ENCODE peak calls at places on chromosomes 12 and 14, in nine cellular contexts. M is choroid plexus epithelial cell, X is GM13976, G is AG09309, A is heart right ventricle, B is neural crest cell, S is spleen, O is heart left ventricle, P is IMR-90. E is an unnamed sample.

GRCh38 chr14:49641697-49642129 is 6.7 kb upstream of the DNAAF2 start:
- DNase-seq in B (no peak), M (peak; percentile 69), P (peak; percentile 48), X (no peak), A (no peak), G (no peak), S (no peak), O (no peak), E (no peak)

GRCh38 chr12:26080911-26081310 is 43.9 kb downstream of the BHLHE41 start:
- DNase-seq in B (no peak), P (no peak), O (no peak), G (no peak), A (no peak), S (no peak), M (no peak), X (no peak), E (no peak)

GRCh38 chr12:79618848-79619404 is 71.8 kb downstream of the PAWR start:
- DNase-seq in A (no peak), S (no peak), X (no peak), G (no peak), M (peak; percentile 66), O (no peak), P (peak; percentile 75), B (no peak), E (no peak)

GRCh38 chr14:35883677-35884293 is 57.6 kb downstream of the BRMS1L start:
- DNase-seq in M (peak; percentile 56), G (no peak), A (no peak), S (no peak), P (peak; percentile 18), O (no peak), B (peak; percentile 25), X (peak; percentile 45), E (no peak)

GRCh38 chr12:101859664-101860607 is 17.4 kb upstream of the DRAM1 start:
- DNase-seq in G (no peak), B (no peak), S (no peak), O (no peak), A (no peak), M (peak; percentile 83), P (peak; percentile 76), X (no peak), E (no peak)

GRCh38 chr14:101120636-101121398 is 217.3 kb upstream of the RTL1 start:
- DNase-seq in M (peak; percentile 37), X (no peak), B (no peak), A (peak; percentile 58), O (peak; percentile 61), S (peak; percentile 90), G (no peak), P (no peak), E (no peak)

GRCh38 chr12:29569392-29569791 is 71.9 kb upstream of the OVCH1 start:
- DNase-seq in A (no peak), S (no peak), O (no peak), X (no peak), P (no peak), B (no peak), G (no peak), M (peak; percentile 73), E (no peak)

GRCh38 chr14:34711169-34711568 is 3.2 kb downstream of the CFL2 start:
- DNase-seq in S (no peak), X (peak; percentile 67), O (peak; percentile 29), P (peak; percentile 94), A (peak; percentile 33), G (peak; percentile 76), B (no peak), M (peak; percentile 96), E (no peak)

GRCh38 chr12:6542209-6543009 is 8.1 kb downstream of the GAPDH start:
- DNase-seq in X (no peak), S (no peak), G (no peak), P (no peak), O (peak; percentile 15), B (no peak), M (no peak), A (no peak), E (no peak)

GRCh38 chr14:43005807-43006206 is 1399.1 kb downstream of the LRFN5 start:
- DNase-seq in A (no peak), O (no peak), B (no peak), S (no peak), P (peak; percentile 23), M (peak; percentile 14), X (no peak), G (no peak), E (no peak)

GRCh38 chr14:97827746-97828145 is 1030.6 kb downstream of the VRK1 start:
- DNase-seq in A (no peak), M (no peak), S (no peak), X (no peak), B (no peak), P (no peak), O (no peak), G (no peak), E (no peak)

DNA sequence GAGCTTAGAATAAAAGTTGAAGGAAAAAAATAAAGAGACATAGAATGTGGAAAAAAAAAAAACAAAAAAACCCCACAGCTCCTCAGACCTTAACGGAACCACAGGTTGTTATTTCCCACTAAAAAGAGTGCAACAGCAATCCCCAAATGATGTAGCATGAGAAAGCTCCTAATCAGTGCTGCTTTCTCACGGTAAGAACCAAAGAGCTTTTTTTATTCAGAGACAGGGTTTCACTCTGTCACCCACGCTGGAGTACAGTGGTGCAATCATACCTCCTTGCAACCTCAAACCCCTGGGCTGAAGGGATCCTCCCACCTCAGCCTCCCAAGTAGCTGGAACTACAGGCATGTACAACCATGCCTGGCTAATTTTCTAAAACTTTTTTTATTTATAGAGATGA is 13.3 kb downstream of the NDUFA12 start:
- DNase-seq in O (no peak), P (no peak), S (no peak), M (no peak), B (no peak), A (no peak), G (no peak), X (peak; percentile 36), E (no peak)
- TF ChIP-seq CTCF in O (no peak), P (no peak), S (no peak), M (no peak), B (no peak), A (no peak), G (no peak), X (no peak), E (no peak)

GRCh38 chr12:17062296-17063061 is 456.5 kb upstream of the LMO3 start:
- DNase-seq in B (no peak), P (no peak), A (no peak), X (no peak), G (no peak), O (no peak), S (no peak), M (no peak), E (no peak)

GRCh38 chr12:17060260-17060659 is 454.3 kb upstream of the LMO3 start:
- DNase-seq in A (no peak), M (no peak), B (no peak), X (no peak), P (no peak), S (no peak), G (no peak), O (no peak), E (no peak)

DNA sequence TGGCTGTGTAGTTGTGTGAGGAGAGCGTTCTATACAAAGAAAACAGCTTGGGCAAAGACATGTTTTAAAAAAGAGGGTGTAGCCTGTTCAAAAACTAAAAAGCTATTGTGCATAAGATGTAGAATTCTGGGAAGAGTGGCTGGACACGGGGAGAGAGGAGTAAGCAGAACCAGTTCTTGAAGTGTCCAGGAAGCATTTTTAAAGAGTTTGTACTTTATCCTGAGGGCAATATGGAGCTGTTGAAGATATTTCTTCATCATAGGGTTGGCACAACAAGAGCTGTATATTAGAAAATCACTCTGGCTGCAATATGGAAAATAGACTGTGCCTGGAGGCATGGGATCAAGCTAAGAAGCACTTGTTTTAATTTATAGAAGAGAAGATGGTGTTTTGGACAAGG is 458.9 kb upstream of the LMO3 start:
- DNase-seq in B (no peak), S (no peak), P (no peak), O (no peak), G (no peak), A (no peak), M (no peak), X (no peak), E (no peak)
- TF ChIP-seq CTCF in B (no peak), S (no peak), P (no peak), O (no peak), G (no peak), A (no peak), M (no peak), X (no peak), E (no peak)

DNA sequence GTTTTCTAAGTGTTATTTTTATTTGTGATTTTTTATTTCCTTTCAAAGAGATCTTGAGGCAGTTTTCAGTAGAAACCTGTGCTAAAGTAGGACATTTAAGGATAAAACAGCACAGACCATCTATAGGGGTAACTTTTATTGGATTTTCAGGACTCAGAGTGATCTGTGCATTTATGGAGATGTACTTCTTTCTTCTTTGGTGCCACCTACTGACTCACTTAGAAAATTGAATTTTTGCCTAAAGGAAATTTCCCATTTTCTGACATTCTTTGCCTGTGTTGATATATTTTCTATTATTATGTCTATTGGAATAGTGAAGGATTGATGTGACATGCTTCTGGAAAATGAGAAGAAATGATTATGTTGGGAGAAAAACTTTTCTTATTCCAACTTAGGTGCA is 113.0 kb downstream of the UNC79 start:
- DNase-seq in X (no peak), B (no peak), M (peak; percentile 60), O (no peak), A (no peak), G (peak; percentile 1), P (peak; percentile 33), S (no peak), E (no peak)
- TF ChIP-seq CTCF in X (peak; percentile 29), B (peak; percentile 66), M (peak; percentile 50), O (peak; percentile 27), A (peak; percentile 31), G (peak; percentile 36), P (peak; percentile 53), S (peak; percentile 24), E (peak; percentile 56)

GRCh38 chr12:81758421-81759214 is 532 bp downstream of the PPFIA2 start:
- DNase-seq in O (no peak), B (peak; percentile 32), P (no peak), M (peak; percentile 41), X (peak; percentile 21), G (no peak), A (peak; percentile 14), S (peak; percentile 70), E (peak; percentile 24)
- TF ChIP-seq CTCF in O (no peak), B (no peak), P (no peak), M (no peak), X (no peak), G (no peak), A (no peak), S (no peak), E (no peak)

GRCh38 chr14:31945074-31945613 is 132.0 kb upstream of the ARHGAP5 start:
- DNase-seq in B (no peak), G (no peak), M (no peak), P (no peak), X (no peak), S (no peak), A (no peak), O (no peak), E (no peak)
- TF ChIP-seq CTCF in B (no peak), G (no peak), M (no peak), P (no peak), X (no peak), S (no peak), A (no peak), O (no peak), E (no peak)

E was measured in progenitor cell of endocrine pancreas.